ENCODE peak calls at places on chromosomes 16 and 17, in nine cellular contexts. O is activated CD4-positive, alpha-beta memory T cell treated with anti-CD3 and anti-CD28 coated beads, Interleukin-2, amount 10 ng/mL, durations not matched to agents 7 days and 5 days; X is T-helper 2 cell; V is EH; Z is NCI-H1436; R is activated T-helper 9 cell treated with anti-CD3 and anti-CD28 coated beads, Interleukin-2, amount 50 U/mL, for 16 hours; N is iPS DF 19.7; Q is MM.1S; T is SK-N-MC. K is an unnamed sample.

GRCh38 chr17:48776602-48777001 is 40.4 kb downstream of the TTLL6 start:
- DNase-seq in O (no peak), X (no peak), V (no peak), Z (no peak), R (no peak), N (no peak), Q (no peak), T (no peak), K (no peak)

GRCh38 chr16:10787304-10787703 is 31.3 kb downstream of the TVP23A start:
- DNase-seq in O (no peak), X (no peak), V (no peak), Z (peak), R (no peak), N (no peak), Q (no peak), T (no peak), K (no peak)

GRCh38 chr17:79658811-79659207 is 48.0 kb upstream of the RBFOX3 start:
- DNase-seq in O (peak), X (no peak), V (peak), Z (no peak), R (no peak), N (peak), Q (no peak), T (no peak), K (peak)

GRCh38 chr16:26963109-26963508 is 103.6 kb upstream of the C16orf82 start:
- DNase-seq in O (peak), X (no peak), V (peak), Z (no peak), R (no peak), N (peak), Q (no peak), T (no peak), K (no peak)

GRCh38 chr16:49750341-49751011 is 105.4 kb downstream of the ZNF423 start:
- DNase-seq in O (no peak), X (no peak), V (no peak), Z (no peak), R (no peak), N (no peak), Q (no peak), T (no peak), K (no peak)

GRCh38 chr16:2034695-2035430 is 8.2 kb downstream of the NHERF2 start:
- DNase-seq in O (no peak), X (no peak), V (peak), Z (no peak), R (no peak), N (no peak), Q (no peak), T (no peak), K (no peak)

GRCh38 chr16:73544266-73544665 is 496.3 kb upstream of the ZFHX3 start:
- DNase-seq in O (no peak), X (no peak), V (no peak), Z (no peak), R (no peak), N (no peak), Q (no peak), T (no peak), K (no peak)

GRCh38 chr16:70749681-70750601 is 51.0 kb downstream of the VAC14 start:
- DNase-seq in O (no peak), X (no peak), V (no peak), Z (no peak), R (no peak), N (no peak), Q (no peak), T (no peak), K (peak)

GRCh38 chr16:19446300-19446846 is 28.7 kb downstream of the TMC5 start:
- DNase-seq in O (no peak), X (no peak), V (no peak), Z (no peak), R (no peak), N (no peak), Q (no peak), T (no peak), K (no peak)

GRCh38 chr16:83113317-83113716 is 486.5 kb downstream of the CDH13 start:
- DNase-seq in O (no peak), X (no peak), V (peak), Z (no peak), R (no peak), N (no peak), Q (no peak), T (no peak), K (peak)

GRCh38 chr16:25014500-25015147 is 545 bp downstream of the ARHGAP17 start:
- DNase-seq in O (peak), X (no peak), V (peak), Z (no peak), R (no peak), N (no peak), Q (peak), T (no peak), K (peak)

GRCh38 chr17:13409455-13409854 is 192.3 kb downstream of the HS3ST3A1 start:
- DNase-seq in O (no peak), X (no peak), V (peak), Z (no peak), R (no peak), N (no peak), Q (no peak), T (no peak), K (no peak)

GRCh38 chr17:79655672-79656290 is 44.9 kb upstream of the RBFOX3 start:
- DNase-seq in O (peak), X (no peak), V (no peak), Z (no peak), R (no peak), N (no peak), Q (no peak), T (no peak), K (no peak)

GRCh38 chr17:83122834-83123233 is 43.4 kb downstream of the METRNL start:
- DNase-seq in O (no peak), X (no peak), V (peak), Z (no peak), R (no peak), N (no peak), Q (no peak), T (no peak), K (peak)

GRCh38 chr17:13415877-13416416 is 185.8 kb downstream of the HS3ST3A1 start:
- DNase-seq in O (no peak), X (no peak), V (peak), Z (no peak), R (no peak), N (no peak), Q (no peak), T (no peak), K (no peak)

GRCh38 chr16:3482659-3483241 is 12.5 kb downstream of the C16orf90 start:
- DNase-seq in O (no peak), X (no peak), V (no peak), Z (no peak), R (no peak), N (no peak), Q (no peak), T (no peak), K (no peak)

GRCh38 chr17:80519091-80519781 is 25.4 kb upstream of the RPTOR start:
- DNase-seq in O (no peak), X (no peak), V (peak), Z (no peak), R (no peak), N (no peak), Q (no peak), T (no peak), K (no peak)

GRCh38 chr17:43676471-43676870 is 14.7 kb upstream of the MEOX1 start:
- DNase-seq in O (no peak), X (no peak), V (peak), Z (no peak), R (no peak), N (no peak), Q (no peak), T (no peak), K (no peak)

GRCh38 chr16:88684569-88685155 is 1.6 kb downstream of the SNAI3 start:
- DNase-seq in O (no peak), X (no peak), V (no peak), Z (no peak), R (no peak), N (no peak), Q (no peak), T (no peak), K (no peak)

GRCh38 chr16:70571623-70572022 is 48.0 kb downstream of the SF3B3 start:
- DNase-seq in O (no peak), X (no peak), V (no peak), Z (no peak), R (no peak), N (no peak), Q (no peak), T (no peak), K (no peak)

GRCh38 chr17:57668332-57668731 is 76.8 kb downstream of the CCDC182 start:
- DNase-seq in O (no peak), X (no peak), V (no peak), Z (no peak), R (no peak), N (no peak), Q (no peak), T (no peak), K (no peak)

GRCh38 chr17:36198831-36199465 is 2.4 kb upstream of the CCL3L1 start:
- DNase-seq in O (no peak), X (no peak), V (no peak), Z (no peak), R (no peak), N (no peak), Q (peak), T (no peak), K (no peak)

GRCh38 chr17:43402078-43402477 is 3.3 kb downstream of the ARL4D start:
- DNase-seq in O (no peak), X (no peak), V (no peak), Z (no peak), R (no peak), N (no peak), Q (no peak), T (no peak), K (peak)

K was measured in posterior cingulate gyrus.